ENCODE peak calls at places on chromosomes 6 and 20, in seven cellular contexts. One of them, this sample, is unnamed.

GRCh38 chr6:149080511-149080910 is 237.0 kb upstream of the TAB2 start:
- DNase-seq in AG10803: peak
- DNase-seq in retinal pigment epithelial cell: no peak
- DNase-seq in tibial artery: no peak
- DNase-seq in astrocyte: peak
- DNase-seq in choroid plexus epithelial cell: peak
- DNase-seq in brain microvascular endothelial cell: peak
- DNase-seq in this sample: peak

GRCh38 chr6:151306269-151306783 is 66.6 kb downstream of the AKAP12 start:
- DNase-seq in AG10803: no peak
- DNase-seq in retinal pigment epithelial cell: no peak
- DNase-seq in brain microvascular endothelial cell: no peak
- DNase-seq in choroid plexus epithelial cell: no peak
- DNase-seq in astrocyte: no peak
- DNase-seq in tibial artery: no peak
- DNase-seq in this sample: no peak

GRCh38 chr20:46021361-46022359 is 7.4 kb upstream of the SLC12A5 start:
- DNase-seq in brain microvascular endothelial cell: no peak
- DNase-seq in astrocyte: no peak
- DNase-seq in choroid plexus epithelial cell: no peak
- DNase-seq in AG10803: no peak
- DNase-seq in tibial artery: no peak
- DNase-seq in retinal pigment epithelial cell: no peak
- DNase-seq in this sample: no peak

GRCh38 chr6:4478098-4478497 is 298.1 kb upstream of the CDYL start:
- DNase-seq in AG10803: no peak
- DNase-seq in astrocyte: no peak
- DNase-seq in choroid plexus epithelial cell: no peak
- DNase-seq in tibial artery: no peak
- DNase-seq in brain microvascular endothelial cell: no peak
- DNase-seq in retinal pigment epithelial cell: no peak
- DNase-seq in this sample: no peak

GRCh38 chr20:46062151-46062550 is 27.6 kb downstream of the NCOA5 start:
- DNase-seq in choroid plexus epithelial cell: no peak
- DNase-seq in astrocyte: no peak
- DNase-seq in brain microvascular endothelial cell: no peak
- DNase-seq in tibial artery: no peak
- DNase-seq in retinal pigment epithelial cell: no peak
- DNase-seq in AG10803: no peak
- DNase-seq in this sample: no peak

GRCh38 chr20:17155401-17155800 is 71.4 kb upstream of the PCSK2 start:
- DNase-seq in retinal pigment epithelial cell: no peak
- DNase-seq in astrocyte: no peak
- DNase-seq in AG10803: no peak
- DNase-seq in tibial artery: no peak
- DNase-seq in choroid plexus epithelial cell: no peak
- DNase-seq in brain microvascular endothelial cell: no peak
- DNase-seq in this sample: no peak

GRCh38 chr6:39452306-39452705 is 129.8 kb upstream of the KCNK16 start:
- DNase-seq in retinal pigment epithelial cell: peak
- DNase-seq in astrocyte: peak
- DNase-seq in AG10803: peak
- DNase-seq in tibial artery: no peak
- DNase-seq in choroid plexus epithelial cell: peak
- DNase-seq in brain microvascular endothelial cell: peak
- DNase-seq in this sample: peak

GRCh38 chr6:109143191-109143590 is 47.9 kb downstream of the CEP57L1 start:
- DNase-seq in brain microvascular endothelial cell: no peak
- DNase-seq in choroid plexus epithelial cell: peak
- DNase-seq in astrocyte: no peak
- DNase-seq in AG10803: no peak
- DNase-seq in retinal pigment epithelial cell: no peak
- DNase-seq in tibial artery: no peak
- DNase-seq in this sample: no peak

GRCh38 chr6:125593746-125594145 is 155.7 kb upstream of the HEY2 start:
- DNase-seq in astrocyte: no peak
- DNase-seq in tibial artery: no peak
- DNase-seq in retinal pigment epithelial cell: no peak
- DNase-seq in choroid plexus epithelial cell: no peak
- DNase-seq in AG10803: no peak
- DNase-seq in brain microvascular endothelial cell: no peak
- DNase-seq in this sample: no peak

GRCh38 chr6:27242589-27243265 is 4.8 kb upstream of the PRSS16 start:
- DNase-seq in astrocyte: no peak
- DNase-seq in tibial artery: no peak
- DNase-seq in retinal pigment epithelial cell: no peak
- DNase-seq in choroid plexus epithelial cell: no peak
- DNase-seq in AG10803: no peak
- DNase-seq in brain microvascular endothelial cell: no peak
- DNase-seq in this sample: no peak

GRCh38 chr20:35279040-35279439 is 1.1 kb upstream of the MMP24OS start:
- DNase-seq in brain microvascular endothelial cell: no peak
- DNase-seq in AG10803: no peak
- DNase-seq in retinal pigment epithelial cell: no peak
- DNase-seq in astrocyte: no peak
- DNase-seq in tibial artery: no peak
- DNase-seq in choroid plexus epithelial cell: no peak
- DNase-seq in this sample: no peak

GRCh38 chr20:35277127-35277526 is 795 bp downstream of the MMP24OS start:
- DNase-seq in AG10803: no peak
- DNase-seq in choroid plexus epithelial cell: no peak
- DNase-seq in retinal pigment epithelial cell: no peak
- DNase-seq in brain microvascular endothelial cell: no peak
- DNase-seq in astrocyte: no peak
- DNase-seq in tibial artery: no peak
- DNase-seq in this sample: no peak

GRCh38 chr20:35276408-35276807 is 1.5 kb downstream of the MMP24OS start:
- DNase-seq in AG10803: no peak
- DNase-seq in retinal pigment epithelial cell: no peak
- DNase-seq in tibial artery: no peak
- DNase-seq in brain microvascular endothelial cell: no peak
- DNase-seq in choroid plexus epithelial cell: no peak
- DNase-seq in astrocyte: no peak
- DNase-seq in this sample: no peak

GRCh38 chr20:35279533-35280174 is 1.7 kb upstream of the MMP24OS start:
- DNase-seq in AG10803: no peak
- DNase-seq in brain microvascular endothelial cell: no peak
- DNase-seq in retinal pigment epithelial cell: no peak
- DNase-seq in astrocyte: no peak
- DNase-seq in choroid plexus epithelial cell: no peak
- DNase-seq in tibial artery: no peak
- DNase-seq in this sample: no peak

DNA sequence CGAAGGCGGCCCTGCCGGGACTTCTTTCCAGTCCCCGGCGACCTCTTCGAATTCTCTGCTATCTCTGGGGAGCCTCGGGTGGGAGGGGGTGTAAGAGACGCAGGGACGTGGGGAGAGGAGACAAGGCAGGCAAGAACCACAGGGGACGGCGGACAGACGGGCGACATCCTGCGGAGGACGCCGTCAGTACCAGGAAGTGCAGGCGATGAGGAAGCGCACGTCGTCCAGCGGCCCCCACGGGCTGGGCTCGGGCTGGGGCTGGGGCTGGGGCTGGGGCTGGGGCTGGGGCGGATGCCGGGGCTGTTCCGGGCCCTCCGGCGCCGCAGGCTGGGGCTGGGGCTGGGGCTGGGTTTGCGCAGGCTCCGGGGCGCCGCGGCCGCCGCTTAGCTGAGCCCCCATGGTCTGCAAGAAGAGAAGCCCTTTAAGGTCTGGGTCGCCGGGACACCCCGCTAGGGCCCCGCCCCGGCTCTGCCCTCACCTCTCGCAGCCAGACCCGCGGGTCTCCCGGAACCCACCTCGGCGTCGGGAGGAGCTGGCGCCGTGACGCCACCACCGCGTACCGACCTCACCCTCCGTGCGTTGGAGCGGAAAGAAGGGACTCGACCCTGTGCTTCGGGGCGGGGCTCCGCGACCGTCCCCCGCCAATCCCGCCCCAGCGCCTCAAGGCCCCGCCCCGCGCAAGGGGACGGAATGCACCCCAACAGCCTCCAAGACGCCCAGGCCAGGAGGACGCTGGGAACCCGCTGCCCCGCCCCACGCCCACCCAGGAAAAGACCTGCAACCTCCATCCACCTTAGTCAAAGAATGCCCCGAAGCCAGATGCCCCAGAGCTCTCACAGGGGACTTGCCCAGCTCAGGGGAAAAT is at the start of gene MMP24OS:
- DNase-seq in AG10803: peak
- DNase-seq in tibial artery: peak
- DNase-seq in retinal pigment epithelial cell: peak
- DNase-seq in astrocyte: peak
- DNase-seq in brain microvascular endothelial cell: peak
- DNase-seq in choroid plexus epithelial cell: peak
- DNase-seq in this sample: peak
- TF ChIP-seq CTCF in AG10803: peak
- TF ChIP-seq CTCF in tibial artery: peak
- TF ChIP-seq CTCF in retinal pigment epithelial cell: peak
- TF ChIP-seq CTCF in astrocyte: no peak
- TF ChIP-seq CTCF in brain microvascular endothelial cell: peak
- TF ChIP-seq CTCF in choroid plexus epithelial cell: peak
- TF ChIP-seq CTCF in this sample: peak

DNA sequence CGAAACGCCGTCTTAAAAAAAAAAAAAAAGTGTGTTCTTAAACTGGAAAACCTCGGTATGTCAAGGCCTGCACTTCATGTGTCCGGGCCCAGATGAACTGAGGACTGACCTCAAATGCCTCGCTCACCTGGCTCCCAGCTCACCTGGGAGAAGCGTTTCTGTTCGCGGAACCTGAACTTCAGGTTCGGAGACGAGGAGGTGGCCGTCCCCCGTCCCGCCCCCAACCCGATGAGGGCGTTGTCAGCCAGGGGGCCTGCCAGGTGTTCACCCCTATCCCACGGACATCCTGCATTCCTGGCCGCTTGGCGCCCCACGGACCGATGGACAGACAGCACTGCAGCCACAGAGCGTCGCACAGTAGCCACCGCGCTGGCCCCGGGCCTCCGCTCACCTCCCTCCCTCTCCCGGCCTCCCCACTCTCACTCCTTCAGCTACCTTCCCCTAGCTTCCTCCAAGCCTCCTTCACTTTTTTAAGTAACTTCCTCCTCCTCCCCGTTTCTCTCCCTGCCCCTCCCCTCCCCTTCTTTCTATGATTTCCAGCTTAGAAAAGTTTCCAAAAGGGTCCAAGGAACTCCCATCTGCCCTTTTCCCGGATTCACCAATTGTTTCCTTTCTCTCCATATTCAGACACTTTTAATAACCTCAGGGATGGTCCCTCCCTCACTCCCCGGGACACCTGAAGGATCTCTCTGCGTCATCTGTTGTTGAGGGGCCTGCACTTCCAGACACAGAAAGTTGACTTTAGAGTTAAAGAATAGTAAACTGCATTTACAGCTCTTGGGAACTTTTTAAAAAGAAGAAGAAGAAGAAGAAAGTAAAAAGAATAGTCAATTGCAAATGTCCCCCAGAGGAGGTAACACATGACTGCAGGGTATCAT is 22.7 kb upstream of the MCM3 start:
- DNase-seq in tibial artery: no peak
- DNase-seq in AG10803: no peak
- DNase-seq in brain microvascular endothelial cell: no peak
- DNase-seq in choroid plexus epithelial cell: no peak
- DNase-seq in retinal pigment epithelial cell: no peak
- DNase-seq in astrocyte: no peak
- DNase-seq in this sample: no peak
- H3K4me3 ChIP-seq in tibial artery: no peak
- H3K4me3 ChIP-seq in AG10803: no peak
- H3K4me3 ChIP-seq in brain microvascular endothelial cell: no peak
- H3K4me3 ChIP-seq in choroid plexus epithelial cell: no peak
- H3K4me3 ChIP-seq in retinal pigment epithelial cell: no peak
- H3K4me3 ChIP-seq in astrocyte: no peak
- H3K4me3 ChIP-seq in this sample: no peak

DNA sequence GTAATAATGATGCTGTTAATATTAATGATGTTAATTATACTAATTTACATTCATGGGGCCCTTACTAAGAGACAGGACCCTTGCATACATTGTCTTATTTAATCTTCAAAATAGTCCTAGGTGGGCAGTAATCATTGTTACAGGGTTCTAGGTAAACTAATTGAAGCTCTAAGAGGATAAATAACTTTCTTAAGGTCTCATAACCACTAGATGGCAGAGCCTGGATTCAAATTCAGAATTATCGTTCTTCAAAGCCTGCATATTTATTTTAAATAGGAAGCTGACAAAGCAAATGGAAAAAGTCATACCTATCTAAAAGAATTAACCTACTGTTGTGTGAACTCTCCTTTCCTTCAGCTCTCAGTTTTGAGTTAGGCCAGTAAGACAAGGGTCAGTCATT is 23.5 kb downstream of the PTCHD4 start:
- DNase-seq in retinal pigment epithelial cell: no peak
- DNase-seq in astrocyte: no peak
- DNase-seq in AG10803: no peak
- DNase-seq in tibial artery: no peak
- DNase-seq in choroid plexus epithelial cell: peak
- DNase-seq in brain microvascular endothelial cell: no peak
- DNase-seq in this sample: peak
- TF ChIP-seq CTCF in retinal pigment epithelial cell: peak
- TF ChIP-seq CTCF in astrocyte: peak
- TF ChIP-seq CTCF in AG10803: no peak
- TF ChIP-seq CTCF in tibial artery: no peak
- TF ChIP-seq CTCF in choroid plexus epithelial cell: peak
- TF ChIP-seq CTCF in brain microvascular endothelial cell: peak
- TF ChIP-seq CTCF in this sample: peak

GRCh38 chr20:59962155-59962554 is 3.9 kb downstream of the CDH26 start:
- DNase-seq in retinal pigment epithelial cell: no peak
- DNase-seq in tibial artery: no peak
- DNase-seq in astrocyte: no peak
- DNase-seq in AG10803: no peak
- DNase-seq in choroid plexus epithelial cell: no peak
- DNase-seq in brain microvascular endothelial cell: no peak
- DNase-seq in this sample: no peak

GRCh38 chr20:59958123-59958522 is at the start of gene CDH26:
- DNase-seq in astrocyte: no peak
- DNase-seq in AG10803: no peak
- DNase-seq in retinal pigment epithelial cell: no peak
- DNase-seq in choroid plexus epithelial cell: no peak
- DNase-seq in tibial artery: no peak
- DNase-seq in brain microvascular endothelial cell: no peak
- DNase-seq in this sample: no peak

GRCh38 chr20:59961423-59961822 is 3.2 kb downstream of the CDH26 start:
- DNase-seq in AG10803: no peak
- DNase-seq in retinal pigment epithelial cell: no peak
- DNase-seq in astrocyte: no peak
- DNase-seq in choroid plexus epithelial cell: no peak
- DNase-seq in brain microvascular endothelial cell: no peak
- DNase-seq in tibial artery: no peak
- DNase-seq in this sample: no peak

GRCh38 chr20:59955131-59955796 is 3.0 kb upstream of the CDH26 start:
- DNase-seq in tibial artery: no peak
- DNase-seq in retinal pigment epithelial cell: no peak
- DNase-seq in AG10803: peak
- DNase-seq in choroid plexus epithelial cell: peak
- DNase-seq in brain microvascular endothelial cell: no peak
- DNase-seq in astrocyte: no peak
- DNase-seq in this sample: no peak

DNA sequence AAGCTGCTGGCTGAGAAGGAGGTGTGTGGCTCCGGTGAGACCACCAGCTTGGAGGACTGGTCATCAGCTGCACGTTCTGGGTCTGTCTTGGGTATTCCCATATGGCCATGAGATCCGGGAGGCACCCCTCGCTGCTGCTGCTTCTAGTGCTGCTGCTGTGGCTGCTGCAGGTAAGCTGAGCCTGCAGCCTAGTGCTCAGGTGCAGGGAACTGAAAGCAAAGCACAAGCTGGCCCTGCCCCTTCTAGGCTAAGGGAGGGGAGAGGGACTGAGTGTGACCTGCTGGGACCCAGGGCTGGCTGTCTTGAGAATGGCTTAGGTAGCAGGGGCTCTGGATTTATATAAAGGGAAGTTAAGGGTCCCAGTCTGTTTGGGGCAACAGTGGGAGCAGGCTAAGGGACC is 403 bp downstream of the CDH26 start:
- DNase-seq in astrocyte: no peak
- DNase-seq in tibial artery: no peak
- DNase-seq in brain microvascular endothelial cell: no peak
- DNase-seq in retinal pigment epithelial cell: no peak
- DNase-seq in choroid plexus epithelial cell: no peak
- DNase-seq in AG10803: no peak
- DNase-seq in this sample: no peak
- H3K4me3 ChIP-seq in astrocyte: no peak
- H3K4me3 ChIP-seq in tibial artery: no peak
- H3K4me3 ChIP-seq in brain microvascular endothelial cell: no peak
- H3K4me3 ChIP-seq in retinal pigment epithelial cell: no peak
- H3K4me3 ChIP-seq in choroid plexus epithelial cell: no peak
- H3K4me3 ChIP-seq in AG10803: no peak
- H3K4me3 ChIP-seq in this sample: no peak